ENCODE peak calls at places on chromosomes 5 and 9, in five cellular contexts. One of them, this sample, is unnamed.

GRCh38 chr9:27870404-27870803 is 297.1 kb upstream of the C9orf72 start:
- DNase-seq in T-cell: no peak
- DNase-seq in NCI-H1417 treated with DMSO at 0.1 percent for 48 hours: no peak
- DNase-seq in activated CD4-positive, alpha-beta T cell treated with anti-CD3 and anti-CD28 coated beads for 36 hours: no peak
- DNase-seq in stimulated activated CD4-positive, alpha-beta T cell treated with anti-CD3 and anti-CD28 coated beads, Interleukin-1b, Interleukin-23, amount 100 ng/mL, for 24 hours: no peak
- DNase-seq in this sample: no peak

GRCh38 chr5:135318037-135318436 is 81.0 kb downstream of the MACROH2A1 start:
- DNase-seq in NCI-H1417 treated with DMSO at 0.1 percent for 48 hours: no peak
- DNase-seq in activated CD4-positive, alpha-beta T cell treated with anti-CD3 and anti-CD28 coated beads for 36 hours: no peak
- DNase-seq in stimulated activated CD4-positive, alpha-beta T cell treated with anti-CD3 and anti-CD28 coated beads, Interleukin-1b, Interleukin-23, amount 100 ng/mL, for 24 hours: no peak
- DNase-seq in T-cell: no peak
- DNase-seq in this sample: no peak

GRCh38 chr9:127309715-127310114 is 45.1 kb downstream of the GARNL3 start:
- DNase-seq in NCI-H1417 treated with DMSO at 0.1 percent for 48 hours: no peak
- DNase-seq in stimulated activated CD4-positive, alpha-beta T cell treated with anti-CD3 and anti-CD28 coated beads, Interleukin-1b, Interleukin-23, amount 100 ng/mL, for 24 hours: no peak
- DNase-seq in T-cell: no peak
- DNase-seq in activated CD4-positive, alpha-beta T cell treated with anti-CD3 and anti-CD28 coated beads for 36 hours: no peak
- DNase-seq in this sample: no peak

GRCh38 chr9:933356-933755 is 43.1 kb upstream of the DMRT3 start:
- DNase-seq in T-cell: no peak
- DNase-seq in stimulated activated CD4-positive, alpha-beta T cell treated with anti-CD3 and anti-CD28 coated beads, Interleukin-1b, Interleukin-23, amount 100 ng/mL, for 24 hours: no peak
- DNase-seq in activated CD4-positive, alpha-beta T cell treated with anti-CD3 and anti-CD28 coated beads for 36 hours: no peak
- DNase-seq in NCI-H1417 treated with DMSO at 0.1 percent for 48 hours: no peak
- DNase-seq in this sample: no peak

GRCh38 chr5:109035470-109035869 is 287.8 kb downstream of the FER start:
- DNase-seq in T-cell: no peak
- DNase-seq in NCI-H1417 treated with DMSO at 0.1 percent for 48 hours: no peak
- DNase-seq in stimulated activated CD4-positive, alpha-beta T cell treated with anti-CD3 and anti-CD28 coated beads, Interleukin-1b, Interleukin-23, amount 100 ng/mL, for 24 hours: no peak
- DNase-seq in activated CD4-positive, alpha-beta T cell treated with anti-CD3 and anti-CD28 coated beads for 36 hours: no peak
- DNase-seq in this sample: no peak

GRCh38 chr5:36238896-36239295 is 2.8 kb downstream of the NADK2 start:
- DNase-seq in activated CD4-positive, alpha-beta T cell treated with anti-CD3 and anti-CD28 coated beads for 36 hours: no peak
- DNase-seq in NCI-H1417 treated with DMSO at 0.1 percent for 48 hours: no peak
- DNase-seq in T-cell: no peak
- DNase-seq in stimulated activated CD4-positive, alpha-beta T cell treated with anti-CD3 and anti-CD28 coated beads, Interleukin-1b, Interleukin-23, amount 100 ng/mL, for 24 hours: no peak
- DNase-seq in this sample: no peak

GRCh38 chr5:134153657-134154056 is 23.1 kb downstream of the SKP1 start:
- DNase-seq in stimulated activated CD4-positive, alpha-beta T cell treated with anti-CD3 and anti-CD28 coated beads, Interleukin-1b, Interleukin-23, amount 100 ng/mL, for 24 hours: no peak
- DNase-seq in activated CD4-positive, alpha-beta T cell treated with anti-CD3 and anti-CD28 coated beads for 36 hours: no peak
- DNase-seq in T-cell: no peak
- DNase-seq in NCI-H1417 treated with DMSO at 0.1 percent for 48 hours: no peak
- DNase-seq in this sample: no peak

GRCh38 chr9:91392435-91392834 is 30.7 kb upstream of the AUH start:
- DNase-seq in NCI-H1417 treated with DMSO at 0.1 percent for 48 hours: no peak
- DNase-seq in T-cell: no peak
- DNase-seq in activated CD4-positive, alpha-beta T cell treated with anti-CD3 and anti-CD28 coated beads for 36 hours: no peak
- DNase-seq in stimulated activated CD4-positive, alpha-beta T cell treated with anti-CD3 and anti-CD28 coated beads, Interleukin-1b, Interleukin-23, amount 100 ng/mL, for 24 hours: no peak
- DNase-seq in this sample: no peak

GRCh38 chr5:115297043-115297442 is 589 bp upstream of the CCDC112 start:
- DNase-seq in T-cell: no peak
- DNase-seq in activated CD4-positive, alpha-beta T cell treated with anti-CD3 and anti-CD28 coated beads for 36 hours: no peak
- DNase-seq in NCI-H1417 treated with DMSO at 0.1 percent for 48 hours: no peak
- DNase-seq in stimulated activated CD4-positive, alpha-beta T cell treated with anti-CD3 and anti-CD28 coated beads, Interleukin-1b, Interleukin-23, amount 100 ng/mL, for 24 hours: no peak
- DNase-seq in this sample: peak; percentile 18

GRCh38 chr5:32147236-32147635 is 26.9 kb downstream of the GOLPH3 start:
- DNase-seq in stimulated activated CD4-positive, alpha-beta T cell treated with anti-CD3 and anti-CD28 coated beads, Interleukin-1b, Interleukin-23, amount 100 ng/mL, for 24 hours: no peak
- DNase-seq in T-cell: no peak
- DNase-seq in activated CD4-positive, alpha-beta T cell treated with anti-CD3 and anti-CD28 coated beads for 36 hours: no peak
- DNase-seq in NCI-H1417 treated with DMSO at 0.1 percent for 48 hours: no peak
- DNase-seq in this sample: no peak

GRCh38 chr9:110191616-110192015 is 16.3 kb downstream of the C9orf152 start:
- DNase-seq in stimulated activated CD4-positive, alpha-beta T cell treated with anti-CD3 and anti-CD28 coated beads, Interleukin-1b, Interleukin-23, amount 100 ng/mL, for 24 hours: no peak
- DNase-seq in T-cell: no peak
- DNase-seq in activated CD4-positive, alpha-beta T cell treated with anti-CD3 and anti-CD28 coated beads for 36 hours: no peak
- DNase-seq in NCI-H1417 treated with DMSO at 0.1 percent for 48 hours: no peak
- DNase-seq in this sample: no peak

GRCh38 chr5:127571314-127571713 is 53.9 kb downstream of the PRRC1 start:
- DNase-seq in activated CD4-positive, alpha-beta T cell treated with anti-CD3 and anti-CD28 coated beads for 36 hours: no peak
- DNase-seq in T-cell: no peak
- DNase-seq in NCI-H1417 treated with DMSO at 0.1 percent for 48 hours: no peak
- DNase-seq in stimulated activated CD4-positive, alpha-beta T cell treated with anti-CD3 and anti-CD28 coated beads, Interleukin-1b, Interleukin-23, amount 100 ng/mL, for 24 hours: no peak
- DNase-seq in this sample: no peak

GRCh38 chr5:152052470-152052869 is 127.8 kb upstream of the GLRA1 start:
- DNase-seq in T-cell: no peak
- DNase-seq in stimulated activated CD4-positive, alpha-beta T cell treated with anti-CD3 and anti-CD28 coated beads, Interleukin-1b, Interleukin-23, amount 100 ng/mL, for 24 hours: no peak
- DNase-seq in NCI-H1417 treated with DMSO at 0.1 percent for 48 hours: no peak
- DNase-seq in activated CD4-positive, alpha-beta T cell treated with anti-CD3 and anti-CD28 coated beads for 36 hours: no peak
- DNase-seq in this sample: no peak

GRCh38 chr5:32810812-32811211 is 99.7 kb downstream of the NPR3 start:
- DNase-seq in T-cell: no peak
- DNase-seq in NCI-H1417 treated with DMSO at 0.1 percent for 48 hours: no peak
- DNase-seq in stimulated activated CD4-positive, alpha-beta T cell treated with anti-CD3 and anti-CD28 coated beads, Interleukin-1b, Interleukin-23, amount 100 ng/mL, for 24 hours: no peak
- DNase-seq in activated CD4-positive, alpha-beta T cell treated with anti-CD3 and anti-CD28 coated beads for 36 hours: no peak
- DNase-seq in this sample: no peak

This sample was measured in KBM-7.